ENCODE peak calls at places on chromosomes 7 and 10, in nine cellular contexts. M is tibial nerve, P is stomach, T is heart left ventricle, C is suprapubic skin, R is Peyer's patch, U is K562, K is spleen, F is prostate gland. S is an unnamed sample.

GRCh38 chr7:28165971-28166955 is 14.3 kb downstream of the JAZF1 start:
- DNase-seq in C (no peak), U (no peak), P (no peak), R (no peak), F (no peak), K (no peak), T (no peak), M (no peak), S (no peak)

GRCh38 chr7:133744451-133744850 is 382.7 kb upstream of the LRGUK start:
- DNase-seq in M (no peak), T (no peak), R (no peak), U (no peak), K (no peak), F (no peak), P (no peak), C (no peak), S (no peak)

GRCh38 chr7:106868364-106868763 is 3.3 kb downstream of the PIK3CG start:
- DNase-seq in T (no peak), C (no peak), F (no peak), K (no peak), P (no peak), U (no peak), M (no peak), R (no peak), S (no peak)

GRCh38 chr7:5270788-5271187 is 12.0 kb upstream of the SLC29A4 start:
- DNase-seq in M (no peak), U (no peak), F (no peak), T (no peak), K (no peak), C (no peak), R (no peak), P (no peak), S (no peak)

GRCh38 chr7:39609462-39610149 is 13.8 kb upstream of the RALA start:
- DNase-seq in K (peak; percentile 80), R (no peak), C (no peak), T (peak; percentile 39), P (no peak), F (no peak), M (no peak), U (no peak), S (no peak)

GRCh38 chr10:28793482-28793881 is 116.2 kb downstream of the BAMBI start:
- DNase-seq in T (no peak), P (no peak), F (no peak), R (no peak), M (no peak), U (peak; percentile 46), C (no peak), K (no peak), S (no peak)

GRCh38 chr7:129924602-129925001 is 28.2 kb downstream of the UBE2H start:
- DNase-seq in R (no peak), T (no peak), U (no peak), C (no peak), P (no peak), F (no peak), K (no peak), M (no peak), S (no peak)

GRCh38 chr10:79066460-79067240 is 2.1 kb upstream of the ZMIZ1 start:
- DNase-seq in M (peak; percentile 54), C (no peak), F (no peak), P (no peak), U (peak; percentile 77), K (no peak), T (peak; percentile 86), R (no peak), S (no peak)

GRCh38 chr10:32374605-32375004 is 27.6 kb upstream of the EPC1 start:
- DNase-seq in F (no peak), U (no peak), T (no peak), C (no peak), P (no peak), M (no peak), R (no peak), K (no peak), S (no peak)

DNA sequence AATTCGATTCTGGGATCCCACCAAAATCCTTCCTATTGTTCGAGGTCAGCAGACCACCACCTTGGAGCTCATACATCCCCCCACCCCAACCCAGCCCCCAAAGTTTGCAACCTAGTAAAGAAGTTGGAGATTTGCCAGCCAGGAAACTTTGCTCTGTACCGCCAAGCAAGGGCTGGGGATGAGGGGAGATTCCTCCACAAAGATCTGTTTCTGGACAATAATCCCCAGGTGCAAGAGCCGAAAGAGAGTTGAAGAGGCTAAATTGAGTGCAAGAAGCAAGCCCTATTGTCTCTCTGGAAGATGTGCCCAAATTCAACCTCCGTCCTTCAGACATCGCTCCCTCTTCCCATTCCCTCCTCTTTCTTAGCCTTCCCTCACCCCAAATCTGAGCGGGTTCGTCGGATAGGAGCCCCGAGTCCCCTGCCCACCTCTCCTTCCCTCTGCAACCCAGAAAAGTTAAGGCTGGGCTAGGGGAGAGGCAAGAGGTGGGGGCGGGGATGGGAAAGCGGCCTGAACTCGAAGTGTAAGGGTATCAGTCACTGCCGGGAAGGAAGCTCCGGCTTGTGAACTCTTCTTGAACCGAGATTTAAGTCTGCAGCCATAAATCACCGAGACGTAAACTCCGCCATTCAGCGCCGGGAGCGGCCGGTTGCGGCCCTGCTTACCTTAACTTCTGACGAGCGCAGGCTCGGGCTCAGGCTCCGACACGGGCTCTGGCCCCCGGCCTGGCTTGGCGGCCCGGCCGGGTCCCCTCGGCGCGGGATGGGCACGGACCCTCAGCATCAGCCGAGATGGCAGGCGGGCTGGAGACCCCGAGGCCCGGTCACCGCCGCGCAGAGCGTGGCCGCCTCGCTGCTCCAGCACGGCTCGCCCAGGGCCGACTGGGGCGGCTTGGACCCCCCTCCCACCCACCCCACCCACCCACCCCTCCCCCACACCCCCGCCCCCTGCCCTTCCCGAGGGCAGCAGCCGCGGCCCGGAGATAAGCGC is 10.8 kb upstream of the HOXA2 start:
- DNase-seq in P (no peak), R (peak; percentile 82), M (no peak), K (no peak), U (peak; percentile 63), F (peak; percentile 80), T (no peak), C (no peak), S (no peak)
- H3K27me3 ChIP-seq in P (peaks cover 50% of the 10 kb centered on the region), R (no peaks in the 10 kb centered on the region), M (peaks cover 58% of the 10 kb centered on the region), K (no peaks in the 10 kb centered on the region), U (peaks cover 68% of the 10 kb centered on the region), F (no peaks in the 10 kb centered on the region), T (peaks cover 93% of the 10 kb centered on the region), C (no peaks in the 10 kb centered on the region), S (no peaks in the 10 kb centered on the region)

GRCh38 chr7:156050636-156051569 is 238.6 kb upstream of the SHH start:
- DNase-seq in T (no peak), K (no peak), U (no peak), C (no peak), P (no peak), M (no peak), F (no peak), R (no peak), S (no peak)

GRCh38 chr7:156041398-156041797 is 229.1 kb upstream of the SHH start:
- DNase-seq in R (peak; percentile 15), P (no peak), M (no peak), U (no peak), K (no peak), F (no peak), T (no peak), C (no peak), S (no peak)

GRCh38 chr7:156049366-156049765 is 237.1 kb upstream of the SHH start:
- DNase-seq in M (no peak), F (no peak), C (no peak), P (no peak), U (no peak), T (no peak), R (no peak), K (no peak), S (no peak)

GRCh38 chr7:156043435-156044123 is 231.3 kb upstream of the SHH start:
- DNase-seq in U (no peak), R (peak; percentile 28), F (no peak), P (no peak), K (no peak), T (no peak), M (no peak), C (no peak), S (no peak)

DNA sequence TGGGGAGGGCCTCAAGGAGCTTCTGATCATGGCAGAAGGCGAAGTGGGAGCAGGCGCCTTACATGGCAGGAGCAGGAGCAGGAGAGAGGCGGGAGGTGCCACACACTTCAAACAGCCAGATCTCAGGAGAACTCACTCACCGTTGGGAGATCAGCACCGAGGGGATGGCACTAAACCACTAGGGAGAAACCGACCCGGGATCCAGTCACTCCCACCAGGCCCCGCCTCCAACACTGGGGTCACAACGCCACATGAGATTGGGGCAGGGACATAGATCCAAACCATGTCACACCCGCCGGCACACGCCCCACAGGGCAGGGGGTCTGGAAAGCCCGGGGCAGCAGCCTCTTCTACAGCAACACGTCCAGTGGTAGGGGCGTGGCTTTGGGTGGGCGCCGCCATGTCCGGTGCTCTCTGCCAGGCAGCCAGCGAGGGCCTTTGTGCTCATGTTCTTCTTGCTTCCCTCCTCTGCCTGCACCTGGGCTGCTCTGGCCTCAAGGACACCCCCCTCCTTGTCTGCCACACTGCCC is 233.8 kb upstream of the SHH start:
- DNase-seq in T (no peak), C (no peak), U (no peak), P (no peak), R (peak; percentile 14), M (no peak), K (no peak), F (no peak), S (no peak)
- TF ChIP-seq POLR2A in T (no peak), C (no peak), U (no peak), P (no peak), R (no peak), M (no peak), K (no peak), F (no peak), S (no peak)

GRCh38 chr10:117530791-117531190 is 11.8 kb upstream of the EMX2 start:
- DNase-seq in K (no peak), T (no peak), C (peak; percentile 58), P (no peak), U (no peak), R (no peak), M (no peak), F (no peak), S (no peak)

GRCh38 chr10:117532003-117532385 is 10.6 kb upstream of the EMX2 start:
- DNase-seq in C (peak; percentile 15), U (no peak), K (no peak), R (no peak), P (no peak), M (no peak), T (no peak), F (no peak), S (no peak)

GRCh38 chr10:117533507-117534281 is 8.9 kb upstream of the EMX2 start:
- DNase-seq in K (no peak), P (no peak), M (no peak), T (no peak), C (peak; percentile 75), R (no peak), F (no peak), U (no peak), S (no peak)

GRCh38 chr10:117531371-117532002 is 11.1 kb upstream of the EMX2 start:
- DNase-seq in M (no peak), R (no peak), T (no peak), C (peak; percentile 38), K (no peak), P (no peak), F (no peak), U (no peak), S (no peak)

GRCh38 chr10:117532451-117533107 is 10.0 kb upstream of the EMX2 start:
- DNase-seq in K (no peak), U (no peak), C (peak; percentile 74), P (no peak), R (no peak), F (no peak), M (no peak), T (no peak), S (no peak)
- H3K4me3 ChIP-seq in K (no peak overlapping the region), U (no peak overlapping the region), C (peak overlapping the region; percentile 20), P (no peak overlapping the region), R (no peak overlapping the region), F (no peak overlapping the region), M (no peak overlapping the region), T (no peak overlapping the region), S (no peak overlapping the region)

GRCh38 chr7:142767451-142767850 is 3.3 kb upstream of the PRSS2 start:
- DNase-seq in M (no peak), F (no peak), U (no peak), P (no peak), C (no peak), T (no peak), K (no peak), R (no peak), S (no peak)
- H3K27me3 ChIP-seq in M (no peaks in the 10 kb centered on the region), F (no peaks in the 10 kb centered on the region), U (peaks cover 22% of the 10 kb centered on the region), P (no peaks in the 10 kb centered on the region), C (peaks cover 5% of the 10 kb centered on the region), T (no peaks in the 10 kb centered on the region), K (no peaks in the 10 kb centered on the region), R (no peaks in the 10 kb centered on the region), S (no peaks in the 10 kb centered on the region)

S was measured in adrenal gland.